ENCODE peak calls at places on chromosomes 13 and 19, in ten cellular contexts. U is T follicular helper cell; L is AG08395; V is stimulated activated CD4-positive, alpha-beta T cell treated with anti-CD3 and anti-CD28 coated beads, TNF-alpha, amount 100 ng/mL, for 4 hours; E is HuH-7.5; R is heart right ventricle; A is activated T-cell treated with anti-CD3 and anti-CD28 coated beads, Interleukin-2, amount 50 U/mL, for 72 hours; S is iris pigment epithelial cell; F is LHCN-M2; G is mucosa of descending colon. Q is an unnamed sample.

GRCh38 chr19:5799247-5800241 is 5.3 kb upstream of the NRTN start:
- DNase-seq in U (no peak), L (no peak), V (no peak), E (no peak), R (peak), A (no peak), S (no peak), F (no peak), G (no peak), Q (no peak)

GRCh38 chr13:24104723-24105122 is 55.8 kb upstream of the SPATA13 start:
- DNase-seq in U (no peak), L (no peak), V (no peak), E (no peak), R (no peak), A (no peak), S (no peak), F (no peak), G (no peak), Q (no peak)

GRCh38 chr13:36369268-36370107 is 23.3 kb upstream of the SPART start:
- DNase-seq in U (no peak), L (peak), V (no peak), E (no peak), R (no peak), A (no peak), S (no peak), F (no peak), G (no peak), Q (no peak)

GRCh38 chr13:109297628-109298027 is 488.8 kb downstream of the IRS2 start:
- DNase-seq in U (no peak), L (peak), V (no peak), E (no peak), R (no peak), A (no peak), S (peak), F (peak), G (no peak), Q (no peak)

GRCh38 chr13:30934381-30934780 is 1.9 kb downstream of the TEX26 start:
- DNase-seq in U (no peak), L (no peak), V (no peak), E (no peak), R (no peak), A (no peak), S (peak), F (no peak), G (no peak), Q (no peak)

GRCh38 chr19:6723108-6723618 is 2.7 kb upstream of the C3 start:
- DNase-seq in U (no peak), L (peak), V (no peak), E (peak), R (no peak), A (no peak), S (peak), F (no peak), G (no peak), Q (no peak)

GRCh38 chr13:44523176-44524017 is 52.7 kb downstream of the TSC22D1 start:
- DNase-seq in U (no peak), L (peak), V (no peak), E (no peak), R (no peak), A (no peak), S (peak), F (peak), G (no peak), Q (no peak)

GRCh38 chr13:63433546-63434150 is 2018.0 kb upstream of the PCDH20 start:
- DNase-seq in U (no peak), L (no peak), V (no peak), E (no peak), R (no peak), A (no peak), S (peak), F (no peak), G (no peak), Q (no peak)

GRCh38 chr13:76921516-76921915 is 26.8 kb upstream of the ACOD1 start:
- DNase-seq in U (no peak), L (no peak), V (no peak), E (no peak), R (no peak), A (no peak), S (no peak), F (no peak), G (no peak), Q (peak)

GRCh38 chr13:67408823-67409222 is 178.7 kb upstream of the PCDH9 start:
- DNase-seq in U (no peak), L (no peak), V (no peak), E (peak), R (no peak), A (no peak), S (peak), F (peak), G (no peak), Q (no peak)

GRCh38 chr19:4717191-4717965 is 6.3 kb downstream of the DPP9 start:
- DNase-seq in U (no peak), L (no peak), V (no peak), E (no peak), R (no peak), A (no peak), S (peak), F (peak), G (no peak), Q (no peak)

GRCh38 chr13:19817106-19817505 is 34.4 kb upstream of the PSPC1 start:
- DNase-seq in U (no peak), L (no peak), V (no peak), E (no peak), R (no peak), A (no peak), S (no peak), F (no peak), G (no peak), Q (no peak)

GRCh38 chr19:33758541-33759013 is 38.1 kb upstream of the KCTD15 start:
- DNase-seq in U (no peak), L (no peak), V (no peak), E (no peak), R (no peak), A (no peak), S (peak), F (no peak), G (no peak), Q (no peak)

GRCh38 chr19:7995756-7996155 is 9.7 kb downstream of the ELAVL1 start:
- DNase-seq in U (no peak), L (no peak), V (no peak), E (no peak), R (no peak), A (no peak), S (no peak), F (no peak), G (no peak), Q (no peak)

GRCh38 chr13:44843403-44843802 is 145.9 kb downstream of the NUFIP1 start:
- DNase-seq in U (no peak), L (peak), V (no peak), E (no peak), R (no peak), A (no peak), S (peak), F (peak), G (no peak), Q (no peak)

GRCh38 chr19:31340059-31341025 is 8.9 kb downstream of the TSHZ3 start:
- DNase-seq in U (no peak), L (peak), V (no peak), E (no peak), R (no peak), A (no peak), S (peak), F (no peak), G (no peak), Q (no peak)

GRCh38 chr19:29971648-29972047 is 29.6 kb downstream of the URI1 start:
- DNase-seq in U (no peak), L (no peak), V (no peak), E (no peak), R (no peak), A (no peak), S (peak), F (no peak), G (no peak), Q (no peak)

GRCh38 chr13:106103779-106104178 is 431.7 kb downstream of the EFNB2 start:
- DNase-seq in U (no peak), L (no peak), V (no peak), E (no peak), R (no peak), A (no peak), S (peak), F (peak), G (no peak), Q (no peak)

GRCh38 chr19:5789886-5790572 is 934 bp downstream of the DUS3L start:
- DNase-seq in U (no peak), L (no peak), V (no peak), E (no peak), R (no peak), A (no peak), S (no peak), F (no peak), G (no peak), Q (no peak)

GRCh38 chr13:91133941-91134772 is 213.3 kb upstream of the MIR17HG start:
- DNase-seq in U (no peak), L (peak), V (no peak), E (peak), R (peak), A (peak), S (peak), F (peak), G (peak), Q (peak)

GRCh38 chr19:19588546-19588945 is 29.9 kb downstream of the PBX4 start:
- DNase-seq in U (no peak), L (peak), V (no peak), E (no peak), R (no peak), A (no peak), S (no peak), F (no peak), G (no peak), Q (no peak)

GRCh38 chr13:32878172-32878571 is 138.1 kb upstream of the KL start:
- DNase-seq in U (no peak), L (no peak), V (no peak), E (no peak), R (no peak), A (no peak), S (peak), F (no peak), G (no peak), Q (no peak)

GRCh38 chr13:58852076-58852475 is 1220.5 kb downstream of the PCDH17 start:
- DNase-seq in U (no peak), L (no peak), V (no peak), E (no peak), R (no peak), A (no peak), S (peak), F (no peak), G (no peak), Q (no peak)

GRCh38 chr13:75365724-75366173 is 116.2 kb downstream of the TBC1D4 start:
- DNase-seq in U (no peak), L (peak), V (no peak), E (no peak), R (no peak), A (peak), S (peak), F (peak), G (no peak), Q (peak)

GRCh38 chr19:37329686-37330085 is 41.2 kb upstream of the ZNF527 start:
- DNase-seq in U (no peak), L (no peak), V (no peak), E (no peak), R (no peak), A (no peak), S (no peak), F (peak), G (no peak), Q (no peak)

GRCh38 chr13:30429721-30430694 is 7.7 kb downstream of the UBE2L5 start:
- DNase-seq in U (no peak), L (peak), V (no peak), E (no peak), R (no peak), A (peak), S (peak), F (peak), G (no peak), Q (peak)

GRCh38 chr19:6071840-6072239 is 38.5 kb downstream of the RFX2 start:
- DNase-seq in U (no peak), L (no peak), V (no peak), E (no peak), R (no peak), A (no peak), S (no peak), F (no peak), G (no peak), Q (no peak)

GRCh38 chr19:43759515-43759914 is 4.8 kb upstream of the SMG9 start:
- DNase-seq in U (no peak), L (peak), V (no peak), E (no peak), R (no peak), A (no peak), S (peak), F (peak), G (no peak), Q (peak)

GRCh38 chr19:15280915-15281683 is 48.9 kb upstream of the EPHX3 start:
- DNase-seq in U (no peak), L (peak), V (no peak), E (no peak), R (peak), A (no peak), S (peak), F (peak), G (peak), Q (peak)

GRCh38 chr19:41426952-41427646 is at the start of gene B3GNT8:
- DNase-seq in U (no peak), L (peak), V (no peak), E (peak), R (peak), A (peak), S (peak), F (no peak), G (peak), Q (no peak)

GRCh38 chr13:44952671-44953070 is 36.6 kb downstream of the NUFIP1 start:
- DNase-seq in U (no peak), L (no peak), V (no peak), E (no peak), R (no peak), A (no peak), S (no peak), F (no peak), G (no peak), Q (no peak)

GRCh38 chr13:44402902-44403719 is 29.5 kb downstream of the SERP2 start:
- DNase-seq in U (no peak), L (no peak), V (no peak), E (no peak), R (no peak), A (no peak), S (no peak), F (no peak), G (peak), Q (no peak)

GRCh38 chr19:49339364-49340068 is 4.3 kb downstream of the CD37 start:
- DNase-seq in U (no peak), L (peak), V (no peak), E (peak), R (peak), A (no peak), S (peak), F (no peak), G (peak), Q (peak)

Q was measured in MG63.